ENCODE peak calls at places on chromosome 5, in five cellular contexts. Q, J, C, G and Z are unnamed samples.

GRCh38 chr5:112637343-112637742 is 100.3 kb upstream of the APC start:
- DNase-seq in C (no peak), G (no peak), J (no peak), Q (no peak), Z (no peak)

GRCh38 chr5:168679515-168679920 is 100.3 kb upstream of the PANK3 start:
- DNase-seq in G (peak), J (peak), Q (peak), C (peak), Z (peak)

GRCh38 chr5:400282-401215 is 42.4 kb upstream of the EXOC3 start:
- DNase-seq in J (no peak), Q (peak), C (peak), G (peak), Z (peak)

GRCh38 chr5:10337107-10337506 is 16.4 kb upstream of the MARCHF6 start:
- DNase-seq in J (no peak), G (no peak), C (no peak), Q (no peak), Z (no peak)

GRCh38 chr5:122252319-122252718 is 59.7 kb upstream of the SNCAIP start:
- DNase-seq in C (no peak), G (no peak), Q (no peak), J (no peak), Z (no peak)

GRCh38 chr5:72256536-72256935 is 63.5 kb downstream of the MRPS27 start:
- DNase-seq in Q (no peak), C (no peak), G (no peak), J (no peak), Z (no peak)

GRCh38 chr5:162817381-162817780 is 620.0 kb upstream of the CCNG1 start:
- DNase-seq in Q (no peak), J (no peak), G (no peak), C (no peak), Z (no peak)

GRCh38 chr5:69451941-69452652 is 37.2 kb downstream of the MARVELD2 start:
- DNase-seq in J (no peak), G (no peak), C (no peak), Q (no peak), Z (no peak)

GRCh38 chr5:59592101-59592500 is 301.4 kb downstream of the PDE4D start:
- DNase-seq in G (no peak), C (peak), J (peak), Q (peak), Z (no peak)

GRCh38 chr5:76716456-76717157 is 681 bp downstream of the F2R start:
- DNase-seq in G (peak), C (no peak), J (no peak), Q (no peak), Z (no peak)

GRCh38 chr5:158992104-158992740 is 107.5 kb downstream of the EBF1 start:
- DNase-seq in G (no peak), J (no peak), Q (peak), C (no peak), Z (no peak)

GRCh38 chr5:171610053-171610452 is 175.6 kb upstream of the SMIM23 start:
- DNase-seq in J (no peak), G (no peak), C (no peak), Q (no peak), Z (no peak)

GRCh38 chr5:61450170-61450815 is 118.2 kb downstream of the ZSWIM6 start:
- DNase-seq in C (peak), J (no peak), G (no peak), Q (peak), Z (no peak)

GRCh38 chr5:170238456-170238855 is 5.7 kb downstream of the C5orf58 start:
- DNase-seq in G (no peak), Q (no peak), J (peak), C (no peak), Z (no peak)

GRCh38 chr5:145466533-145466932 is 368.6 kb downstream of the PRELID2 start:
- DNase-seq in G (no peak), Q (no peak), C (no peak), J (no peak), Z (no peak)

GRCh38 chr5:145463634-145464033 is 371.5 kb downstream of the PRELID2 start:
- DNase-seq in C (no peak), Q (peak), J (no peak), G (no peak), Z (no peak)

GRCh38 chr5:145465487-145466263 is 369.5 kb downstream of the PRELID2 start:
- DNase-seq in Q (no peak), J (no peak), G (no peak), C (no peak), Z (no peak)

GRCh38 chr5:145464194-145464593 is 370.9 kb downstream of the PRELID2 start:
- DNase-seq in J (no peak), G (no peak), C (no peak), Q (no peak), Z (no peak)

GRCh38 chr5:145462525-145462924 is 372.6 kb downstream of the PRELID2 start:
- DNase-seq in J (no peak), Q (no peak), C (no peak), G (no peak), Z (no peak)
- TF ChIP-seq CTCF in J (no peak), Q (no peak), C (no peak), G (no peak), Z (no peak)

GRCh38 chr5:133347039-133347438 is 265.3 kb downstream of the FSTL4 start:
- DNase-seq in G (peak), J (peak), C (no peak), Q (no peak), Z (no peak)
- TF ChIP-seq CTCF in G (peak), J (peak), C (peak), Q (no peak), Z (peak)

DNA sequence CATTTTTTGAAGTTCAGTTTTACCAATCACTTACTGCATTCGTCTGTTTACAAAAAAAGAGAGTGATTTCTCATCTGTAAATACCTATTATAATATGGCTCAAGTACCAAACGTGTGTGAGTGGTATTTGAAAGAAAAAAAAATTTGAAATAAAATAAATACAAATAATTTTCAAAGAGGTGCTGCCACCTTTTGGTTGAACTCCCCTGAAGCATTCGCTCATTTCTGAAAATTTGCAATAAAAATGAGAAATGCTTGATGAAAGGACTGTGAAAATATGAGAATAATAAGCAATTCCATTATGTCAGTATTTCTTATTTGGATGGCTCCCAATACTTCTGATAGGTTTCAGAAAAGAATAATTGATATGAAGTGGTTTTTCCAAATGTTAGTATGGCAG is 409.9 kb downstream of the CTNND2 start:
- DNase-seq in J (no peak), Q (peak), C (no peak), G (no peak), Z (no peak)
- TF ChIP-seq CTCF in J (peak), Q (peak), C (peak), G (no peak), Z (peak)

DNA sequence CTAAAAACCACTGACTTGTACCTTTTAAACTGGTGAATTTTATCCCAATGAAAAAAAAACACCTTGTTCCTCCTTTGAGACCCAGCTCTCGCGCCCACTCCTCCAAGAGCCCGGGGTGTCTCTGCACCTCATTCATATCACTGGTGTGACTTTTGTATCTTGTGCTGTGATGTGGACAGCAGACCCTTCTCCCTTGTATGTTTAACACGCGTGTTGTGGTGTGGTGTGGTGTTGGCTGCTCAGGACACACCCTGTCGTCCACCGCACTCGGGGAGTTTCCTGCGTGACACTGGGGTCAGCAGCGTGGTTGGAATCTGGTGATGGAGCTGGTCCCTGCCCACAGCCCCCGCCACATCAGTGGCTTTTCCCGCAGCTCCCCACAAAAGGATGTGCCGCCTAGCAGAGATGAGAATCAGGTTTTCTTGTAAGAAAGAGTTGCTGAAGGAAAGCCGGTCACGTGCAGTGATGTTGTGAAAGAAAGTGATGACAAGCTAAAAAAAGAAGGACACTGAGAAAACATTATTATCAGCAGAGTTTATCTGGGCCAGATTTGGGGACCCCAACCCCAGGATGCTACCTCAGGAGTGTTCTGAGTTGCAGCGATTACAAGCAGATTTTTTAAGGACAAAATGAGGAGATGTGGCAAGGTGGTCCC is 61.6 kb downstream of the TENT4A start:
- DNase-seq in J (no peak), C (no peak), Q (no peak), G (peak), Z (no peak)
- TF ChIP-seq CTCF in J (no peak), C (no peak), Q (no peak), G (no peak), Z (no peak)

GRCh38 chr5:95861858-95862561 is 39.5 kb upstream of the GLRX start:
- DNase-seq in C (peak), Q (peak), J (no peak), G (no peak), Z (no peak)
- TF ChIP-seq CTCF in C (peak), Q (no peak), J (no peak), G (no peak), Z (no peak)

GRCh38 chr5:95644351-95645042 is 2.1 kb upstream of the RFESD start:
- DNase-seq in G (peak), J (peak), C (peak), Q (peak), Z (peak)

GRCh38 chr5:95647331-95647659 is 718 bp downstream of the RFESD start:
- DNase-seq in G (no peak), J (no peak), Q (peak), C (no peak), Z (no peak)

GRCh38 chr5:95643152-95643551 is 3.4 kb upstream of the RFESD start:
- DNase-seq in C (no peak), G (no peak), Q (no peak), J (no peak), Z (no peak)

GRCh38 chr5:95647886-95648860 is 1.6 kb downstream of the RFESD start:
- DNase-seq in C (no peak), G (no peak), Q (peak), J (no peak), Z (no peak)

GRCh38 chr5:95646569-95647330 is at the start of gene RFESD:
- DNase-seq in J (peak), G (peak), Q (peak), C (peak), Z (peak)
- TF ChIP-seq CTCF in J (peak), G (no peak), Q (peak), C (peak), Z (no peak)

GRCh38 chr5:98349251-98349989 is 424.0 kb upstream of the RGMB start:
- DNase-seq in G (no peak), Q (peak), J (peak), C (peak), Z (no peak)
- TF ChIP-seq CTCF in G (peak), Q (peak), J (peak), C (peak), Z (peak)